ENCODE peak calls at places on chromosomes 16 and 17, in four cellular contexts. B is stomach, G is testis, X is non-pigmented ciliary epithelial cell. A is an unnamed sample.

GRCh38 chr17:58085039-58085715 is 2.0 kb downstream of the DYNLL2 start:
- DNase-seq in X (no peak), B (no peak), G (no peak), A (no peak)

GRCh38 chr17:6061290-6061689 is 8.9 kb upstream of the WSCD1 start:
- DNase-seq in G (no peak), B (no peak), X (no peak), A (no peak)

GRCh38 chr16:30622455-30623032 is 12.4 kb upstream of the ZNF689 start:
- DNase-seq in X (no peak), B (no peak), G (no peak), A (no peak)

GRCh38 chr17:16214190-16215001 is 938 bp downstream of the NCOR1 start:
- DNase-seq in G (no peak), X (no peak), B (no peak), A (no peak)

GRCh38 chr17:78541488-78542237 is 35.5 kb downstream of the DNAH17 start:
- DNase-seq in B (no peak), X (no peak), G (no peak), A (no peak)

GRCh38 chr16:72261127-72261526 is 89.2 kb upstream of the PMFBP1 start:
- DNase-seq in B (no peak), X (no peak), G (no peak), A (no peak)

GRCh38 chr17:75240394-75241142 is 20.8 kb downstream of the GGA3 start:
- DNase-seq in X (no peak), G (peak; percentile 43), B (no peak), A (no peak)

GRCh38 chr17:81457917-81458555 is 54.6 kb downstream of the ACTG1 start:
- DNase-seq in G (no peak), X (no peak), B (no peak), A (no peak)

GRCh38 chr17:72422505-72423285 is 301.9 kb downstream of the SOX9 start:
- DNase-seq in G (no peak), X (peak; percentile 67), B (peak; percentile 50), A (no peak)

GRCh38 chr17:45127209-45127582 is 5.1 kb downstream of the PLCD3 start:
- DNase-seq in G (no peak), B (peak; percentile 61), X (no peak), A (no peak)

GRCh38 chr16:69253796-69254426 is 57.2 kb upstream of the VPS4A start:
- DNase-seq in B (no peak), X (no peak), G (no peak), A (no peak)

GRCh38 chr17:35372846-35373531 is 432 bp downstream of the SLFN11 start:
- DNase-seq in G (no peak), B (peak; percentile 32), X (no peak), A (peak; percentile 23)

GRCh38 chr16:1990336-1991134 is 765 bp downstream of the SYNGR3 start:
- DNase-seq in X (no peak), B (peak; percentile 60), G (no peak), A (no peak)

GRCh38 chr17:7340179-7340578 is 3.9 kb downstream of the ACAP1 start:
- DNase-seq in G (no peak), X (no peak), B (no peak), A (no peak)

GRCh38 chr17:9256944-9257629 is 235.8 kb downstream of the NTN1 start:
- DNase-seq in B (no peak), X (no peak), G (no peak), A (no peak)

GRCh38 chr16:87133966-87134945 is 182.9 kb downstream of the C16orf95 start:
- DNase-seq in G (no peak), X (no peak), B (no peak), A (no peak)

GRCh38 chr17:74807925-74808324 is 31.8 kb upstream of the NAT9 start:
- DNase-seq in X (no peak), G (no peak), B (no peak), A (no peak)

GRCh38 chr16:73506568-73507056 is 458.7 kb upstream of the ZFHX3 start:
- DNase-seq in G (no peak), X (no peak), B (no peak), A (no peak)

GRCh38 chr16:82350560-82350959 is 180.5 kb upstream of the MPHOSPH6 start:
- DNase-seq in B (no peak), X (no peak), G (no peak), A (no peak)